ENCODE peak calls at places on chromosomes 12 and 14, in eight cellular contexts. One of them, this sample, is unnamed.

GRCh38 chr14:104341532-104342434 is 203.4 kb downstream of the KIF26A start:
- DNase-seq in RCC 7860: no peak
- DNase-seq in activated T-helper 9 cell treated with anti-CD3 and anti-CD28 coated beads, Interleukin-2, amount 50 U/mL, for 16 hours: no peak
- DNase-seq in head of caudate nucleus: no peak
- DNase-seq in fibroblast of villous mesenchyme: peak; percentile 8
- DNase-seq in activated CD4-positive, alpha-beta T cell treated with anti-CD3 and anti-CD28 coated beads, Interleukin-2, amount 50 U/mL, for 48 hours: peak; percentile 21
- DNase-seq in EL: no peak
- DNase-seq in activated naive CD4-positive, alpha-beta T cell treated with anti-CD3 and anti-CD28 coated beads, Interleukin-2, amount 10 ng/mL, durations not matched to agents 7 days and 5 days: no peak
- DNase-seq in this sample: no peak

GRCh38 chr12:106527356-106527755 is 55.4 kb upstream of the RFX4 start:
- DNase-seq in RCC 7860: peak; percentile 54
- DNase-seq in activated T-helper 9 cell treated with anti-CD3 and anti-CD28 coated beads, Interleukin-2, amount 50 U/mL, for 16 hours: no peak
- DNase-seq in head of caudate nucleus: no peak
- DNase-seq in fibroblast of villous mesenchyme: peak; percentile 8
- DNase-seq in activated CD4-positive, alpha-beta T cell treated with anti-CD3 and anti-CD28 coated beads, Interleukin-2, amount 50 U/mL, for 48 hours: no peak
- DNase-seq in EL: peak; percentile 58
- DNase-seq in activated naive CD4-positive, alpha-beta T cell treated with anti-CD3 and anti-CD28 coated beads, Interleukin-2, amount 10 ng/mL, durations not matched to agents 7 days and 5 days: no peak
- DNase-seq in this sample: no peak

GRCh38 chr14:23406244-23406643 is 1.8 kb downstream of the MYH6 start:
- DNase-seq in RCC 7860: no peak
- DNase-seq in activated T-helper 9 cell treated with anti-CD3 and anti-CD28 coated beads, Interleukin-2, amount 50 U/mL, for 16 hours: no peak
- DNase-seq in head of caudate nucleus: no peak
- DNase-seq in fibroblast of villous mesenchyme: no peak
- DNase-seq in activated CD4-positive, alpha-beta T cell treated with anti-CD3 and anti-CD28 coated beads, Interleukin-2, amount 50 U/mL, for 48 hours: no peak
- DNase-seq in EL: no peak
- DNase-seq in activated naive CD4-positive, alpha-beta T cell treated with anti-CD3 and anti-CD28 coated beads, Interleukin-2, amount 10 ng/mL, durations not matched to agents 7 days and 5 days: no peak
- DNase-seq in this sample: no peak

GRCh38 chr12:69045430-69045829 is 112.5 kb upstream of the CPM start:
- DNase-seq in RCC 7860: no peak
- DNase-seq in activated T-helper 9 cell treated with anti-CD3 and anti-CD28 coated beads, Interleukin-2, amount 50 U/mL, for 16 hours: no peak
- DNase-seq in head of caudate nucleus: no peak
- DNase-seq in fibroblast of villous mesenchyme: no peak
- DNase-seq in activated CD4-positive, alpha-beta T cell treated with anti-CD3 and anti-CD28 coated beads, Interleukin-2, amount 50 U/mL, for 48 hours: no peak
- DNase-seq in EL: no peak
- DNase-seq in activated naive CD4-positive, alpha-beta T cell treated with anti-CD3 and anti-CD28 coated beads, Interleukin-2, amount 10 ng/mL, durations not matched to agents 7 days and 5 days: no peak
- DNase-seq in this sample: no peak

GRCh38 chr12:98062464-98063245 is 452.7 kb upstream of the TMPO start:
- DNase-seq in RCC 7860: no peak
- DNase-seq in activated T-helper 9 cell treated with anti-CD3 and anti-CD28 coated beads, Interleukin-2, amount 50 U/mL, for 16 hours: no peak
- DNase-seq in head of caudate nucleus: no peak
- DNase-seq in fibroblast of villous mesenchyme: no peak
- DNase-seq in activated CD4-positive, alpha-beta T cell treated with anti-CD3 and anti-CD28 coated beads, Interleukin-2, amount 50 U/mL, for 48 hours: no peak
- DNase-seq in EL: no peak
- DNase-seq in activated naive CD4-positive, alpha-beta T cell treated with anti-CD3 and anti-CD28 coated beads, Interleukin-2, amount 10 ng/mL, durations not matched to agents 7 days and 5 days: no peak
- DNase-seq in this sample: no peak

GRCh38 chr12:64236549-64236948 is 14.5 kb upstream of the KICS2 start:
- DNase-seq in RCC 7860: no peak
- DNase-seq in activated T-helper 9 cell treated with anti-CD3 and anti-CD28 coated beads, Interleukin-2, amount 50 U/mL, for 16 hours: no peak
- DNase-seq in head of caudate nucleus: no peak
- DNase-seq in fibroblast of villous mesenchyme: peak; percentile 28
- DNase-seq in activated CD4-positive, alpha-beta T cell treated with anti-CD3 and anti-CD28 coated beads, Interleukin-2, amount 50 U/mL, for 48 hours: no peak
- DNase-seq in EL: peak; percentile 14
- DNase-seq in activated naive CD4-positive, alpha-beta T cell treated with anti-CD3 and anti-CD28 coated beads, Interleukin-2, amount 10 ng/mL, durations not matched to agents 7 days and 5 days: no peak
- DNase-seq in this sample: no peak

GRCh38 chr14:101595887-101596721 is 34.8 kb downstream of the DIO3 start:
- DNase-seq in RCC 7860: no peak
- DNase-seq in activated T-helper 9 cell treated with anti-CD3 and anti-CD28 coated beads, Interleukin-2, amount 50 U/mL, for 16 hours: no peak
- DNase-seq in head of caudate nucleus: no peak
- DNase-seq in fibroblast of villous mesenchyme: no peak
- DNase-seq in activated CD4-positive, alpha-beta T cell treated with anti-CD3 and anti-CD28 coated beads, Interleukin-2, amount 50 U/mL, for 48 hours: peak; percentile 39
- DNase-seq in EL: no peak
- DNase-seq in activated naive CD4-positive, alpha-beta T cell treated with anti-CD3 and anti-CD28 coated beads, Interleukin-2, amount 10 ng/mL, durations not matched to agents 7 days and 5 days: peak; percentile 55
- DNase-seq in this sample: no peak

GRCh38 chr12:2268478-2269286 is 215.9 kb downstream of the CACNA1C start:
- DNase-seq in RCC 7860: peak; percentile 92
- DNase-seq in activated T-helper 9 cell treated with anti-CD3 and anti-CD28 coated beads, Interleukin-2, amount 50 U/mL, for 16 hours: no peak
- DNase-seq in head of caudate nucleus: no peak
- DNase-seq in fibroblast of villous mesenchyme: peak; percentile 60
- DNase-seq in activated CD4-positive, alpha-beta T cell treated with anti-CD3 and anti-CD28 coated beads, Interleukin-2, amount 50 U/mL, for 48 hours: no peak
- DNase-seq in EL: peak; percentile 94
- DNase-seq in activated naive CD4-positive, alpha-beta T cell treated with anti-CD3 and anti-CD28 coated beads, Interleukin-2, amount 10 ng/mL, durations not matched to agents 7 days and 5 days: no peak
- DNase-seq in this sample: no peak

GRCh38 chr14:74569826-74570591 is 42.0 kb downstream of the LTBP2 start:
- DNase-seq in RCC 7860: no peak
- DNase-seq in activated T-helper 9 cell treated with anti-CD3 and anti-CD28 coated beads, Interleukin-2, amount 50 U/mL, for 16 hours: no peak
- DNase-seq in head of caudate nucleus: no peak
- DNase-seq in fibroblast of villous mesenchyme: peak; percentile 81
- DNase-seq in activated CD4-positive, alpha-beta T cell treated with anti-CD3 and anti-CD28 coated beads, Interleukin-2, amount 50 U/mL, for 48 hours: no peak
- DNase-seq in EL: peak; percentile 62
- DNase-seq in activated naive CD4-positive, alpha-beta T cell treated with anti-CD3 and anti-CD28 coated beads, Interleukin-2, amount 10 ng/mL, durations not matched to agents 7 days and 5 days: no peak
- DNase-seq in this sample: no peak

GRCh38 chr12:66695130-66695529 is 16.3 kb upstream of the GRIP1 start:
- DNase-seq in RCC 7860: no peak
- DNase-seq in activated T-helper 9 cell treated with anti-CD3 and anti-CD28 coated beads, Interleukin-2, amount 50 U/mL, for 16 hours: no peak
- DNase-seq in head of caudate nucleus: no peak
- DNase-seq in fibroblast of villous mesenchyme: no peak
- DNase-seq in activated CD4-positive, alpha-beta T cell treated with anti-CD3 and anti-CD28 coated beads, Interleukin-2, amount 50 U/mL, for 48 hours: no peak
- DNase-seq in EL: no peak
- DNase-seq in activated naive CD4-positive, alpha-beta T cell treated with anti-CD3 and anti-CD28 coated beads, Interleukin-2, amount 10 ng/mL, durations not matched to agents 7 days and 5 days: no peak
- DNase-seq in this sample: no peak

GRCh38 chr12:95200128-95200973 is 16.9 kb downstream of the FGD6 start:
- DNase-seq in RCC 7860: no peak
- DNase-seq in activated T-helper 9 cell treated with anti-CD3 and anti-CD28 coated beads, Interleukin-2, amount 50 U/mL, for 16 hours: no peak
- DNase-seq in head of caudate nucleus: no peak
- DNase-seq in fibroblast of villous mesenchyme: peak; percentile 64
- DNase-seq in activated CD4-positive, alpha-beta T cell treated with anti-CD3 and anti-CD28 coated beads, Interleukin-2, amount 50 U/mL, for 48 hours: no peak
- DNase-seq in EL: no peak
- DNase-seq in activated naive CD4-positive, alpha-beta T cell treated with anti-CD3 and anti-CD28 coated beads, Interleukin-2, amount 10 ng/mL, durations not matched to agents 7 days and 5 days: no peak
- DNase-seq in this sample: no peak

GRCh38 chr12:124613151-124613585 is 45.8 kb upstream of the NCOR2 start:
- DNase-seq in RCC 7860: no peak
- DNase-seq in activated T-helper 9 cell treated with anti-CD3 and anti-CD28 coated beads, Interleukin-2, amount 50 U/mL, for 16 hours: no peak
- DNase-seq in head of caudate nucleus: no peak
- DNase-seq in fibroblast of villous mesenchyme: peak; percentile 81
- DNase-seq in activated CD4-positive, alpha-beta T cell treated with anti-CD3 and anti-CD28 coated beads, Interleukin-2, amount 50 U/mL, for 48 hours: no peak
- DNase-seq in EL: no peak
- DNase-seq in activated naive CD4-positive, alpha-beta T cell treated with anti-CD3 and anti-CD28 coated beads, Interleukin-2, amount 10 ng/mL, durations not matched to agents 7 days and 5 days: no peak
- DNase-seq in this sample: no peak

GRCh38 chr12:15819644-15820437 is 30.7 kb upstream of the EPS8 start:
- DNase-seq in RCC 7860: no peak
- DNase-seq in activated T-helper 9 cell treated with anti-CD3 and anti-CD28 coated beads, Interleukin-2, amount 50 U/mL, for 16 hours: no peak
- DNase-seq in head of caudate nucleus: no peak
- DNase-seq in fibroblast of villous mesenchyme: no peak
- DNase-seq in activated CD4-positive, alpha-beta T cell treated with anti-CD3 and anti-CD28 coated beads, Interleukin-2, amount 50 U/mL, for 48 hours: no peak
- DNase-seq in EL: no peak
- DNase-seq in activated naive CD4-positive, alpha-beta T cell treated with anti-CD3 and anti-CD28 coated beads, Interleukin-2, amount 10 ng/mL, durations not matched to agents 7 days and 5 days: no peak
- DNase-seq in this sample: no peak

GRCh38 chr12:6367065-6367968 is 8.0 kb downstream of the SCNN1A start:
- DNase-seq in RCC 7860: peak; percentile 33
- DNase-seq in activated T-helper 9 cell treated with anti-CD3 and anti-CD28 coated beads, Interleukin-2, amount 50 U/mL, for 16 hours: no peak
- DNase-seq in head of caudate nucleus: no peak
- DNase-seq in fibroblast of villous mesenchyme: peak; percentile 69
- DNase-seq in activated CD4-positive, alpha-beta T cell treated with anti-CD3 and anti-CD28 coated beads, Interleukin-2, amount 50 U/mL, for 48 hours: peak; percentile 38
- DNase-seq in EL: peak; percentile 49
- DNase-seq in activated naive CD4-positive, alpha-beta T cell treated with anti-CD3 and anti-CD28 coated beads, Interleukin-2, amount 10 ng/mL, durations not matched to agents 7 days and 5 days: peak; percentile 56
- DNase-seq in this sample: no peak

GRCh38 chr12:90896164-90896563 is 58.8 kb downstream of the CCER1 start:
- DNase-seq in RCC 7860: peak; percentile 92
- DNase-seq in activated T-helper 9 cell treated with anti-CD3 and anti-CD28 coated beads, Interleukin-2, amount 50 U/mL, for 16 hours: no peak
- DNase-seq in head of caudate nucleus: no peak
- DNase-seq in fibroblast of villous mesenchyme: peak; percentile 45
- DNase-seq in activated CD4-positive, alpha-beta T cell treated with anti-CD3 and anti-CD28 coated beads, Interleukin-2, amount 50 U/mL, for 48 hours: no peak
- DNase-seq in EL: peak; percentile 94
- DNase-seq in activated naive CD4-positive, alpha-beta T cell treated with anti-CD3 and anti-CD28 coated beads, Interleukin-2, amount 10 ng/mL, durations not matched to agents 7 days and 5 days: no peak
- DNase-seq in this sample: no peak

GRCh38 chr14:104972301-104973211 is 5.6 kb downstream of the AHNAK2 start:
- DNase-seq in RCC 7860: peak; percentile 58
- DNase-seq in activated T-helper 9 cell treated with anti-CD3 and anti-CD28 coated beads, Interleukin-2, amount 50 U/mL, for 16 hours: no peak
- DNase-seq in head of caudate nucleus: no peak
- DNase-seq in fibroblast of villous mesenchyme: peak; percentile 70
- DNase-seq in activated CD4-positive, alpha-beta T cell treated with anti-CD3 and anti-CD28 coated beads, Interleukin-2, amount 50 U/mL, for 48 hours: no peak
- DNase-seq in EL: peak; percentile 48
- DNase-seq in activated naive CD4-positive, alpha-beta T cell treated with anti-CD3 and anti-CD28 coated beads, Interleukin-2, amount 10 ng/mL, durations not matched to agents 7 days and 5 days: no peak
- DNase-seq in this sample: no peak

This sample was measured in GOT3.